ENCODE peak calls at places on chromosomes 3 and 15, in six cellular contexts. I is spleen, A is adrenal gland, O is GM23248, U is H7, Q is lower leg skin. H is an unnamed sample.

GRCh38 chr3:36763850-36764703 is at the start of gene DCLK3:
- DNase-seq in O (peak; percentile 19), A (no peak), I (peak; percentile 66), U (peak; percentile 83), Q (no peak), H (peak; percentile 77)

GRCh38 chr3:102095383-102095782 is 246.1 kb downstream of the NFKBIZ start:
- DNase-seq in O (no peak), A (no peak), U (no peak), I (no peak), Q (no peak), H (no peak)

GRCh38 chr3:136067211-136067610 is 101.7 kb downstream of the PPP2R3A start:
- DNase-seq in O (no peak), A (no peak), I (no peak), Q (no peak), U (no peak), H (no peak)

GRCh38 chr3:134905647-134905935 is 110.5 kb downstream of the EPHB1 start:
- DNase-seq in O (no peak), I (no peak), U (no peak), Q (no peak), A (no peak), H (no peak)

GRCh38 chr15:82314769-82315518 is 34.3 kb downstream of the GOLGA6L10 start:
- DNase-seq in I (peak; percentile 62), O (no peak), A (no peak), Q (no peak), U (peak; percentile 22), H (peak; percentile 40)

GRCh38 chr3:79810101-79810500 is 42.3 kb upstream of the ROBO1 start:
- DNase-seq in A (no peak), O (no peak), I (no peak), Q (no peak), U (no peak), H (no peak)

GRCh38 chr3:175149675-175150074 is 290.5 kb downstream of the NAALADL2 start:
- DNase-seq in A (peak; percentile 20), O (no peak), Q (peak; percentile 38), U (no peak), I (no peak), H (no peak)

GRCh38 chr3:190013943-190014924 is 106.5 kb downstream of the P3H2 start:
- DNase-seq in I (no peak), O (peak; percentile 32), A (no peak), Q (no peak), U (no peak), H (peak; percentile 46)

GRCh38 chr3:182682263-182683229 is 110.8 kb upstream of the ATP11B start:
- DNase-seq in U (peak; percentile 85), A (no peak), I (peak; percentile 89), O (peak; percentile 64), Q (no peak), H (peak; percentile 91)

GRCh38 chr3:132135628-132136333 is 101.0 kb upstream of the CPNE4 start:
- DNase-seq in O (peak; percentile 98), Q (no peak), A (no peak), I (no peak), U (peak; percentile 23), H (peak; percentile 80)

DNA sequence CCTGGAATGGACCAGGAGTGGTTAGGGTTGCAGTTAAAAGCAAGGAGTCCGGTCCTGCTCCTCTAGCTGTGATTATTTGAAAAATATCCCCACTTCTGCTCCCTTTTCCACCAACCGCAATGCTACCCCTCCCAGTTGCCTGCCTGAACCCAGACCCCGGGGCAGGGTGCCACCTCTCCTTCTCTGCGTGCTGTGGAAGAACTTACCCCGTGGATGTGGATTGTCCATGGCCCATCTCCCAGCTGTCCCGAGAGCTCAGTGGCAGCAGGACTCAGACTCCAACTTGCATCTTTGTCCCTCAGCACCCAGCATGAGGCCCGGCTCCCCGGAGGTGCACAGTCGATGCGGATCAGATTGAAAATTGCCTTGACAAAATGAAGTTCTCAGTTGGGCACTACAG is 14.4 kb downstream of the SLC6A1 start:
- DNase-seq in Q (no peak), O (no peak), U (no peak), I (no peak), A (no peak), H (no peak)
- H3K4me3 ChIP-seq in Q (no peak overlapping the region), O (no peak overlapping the region), U (no peak overlapping the region), I (no peak overlapping the region), A (no peak overlapping the region), H (no peak overlapping the region)

DNA sequence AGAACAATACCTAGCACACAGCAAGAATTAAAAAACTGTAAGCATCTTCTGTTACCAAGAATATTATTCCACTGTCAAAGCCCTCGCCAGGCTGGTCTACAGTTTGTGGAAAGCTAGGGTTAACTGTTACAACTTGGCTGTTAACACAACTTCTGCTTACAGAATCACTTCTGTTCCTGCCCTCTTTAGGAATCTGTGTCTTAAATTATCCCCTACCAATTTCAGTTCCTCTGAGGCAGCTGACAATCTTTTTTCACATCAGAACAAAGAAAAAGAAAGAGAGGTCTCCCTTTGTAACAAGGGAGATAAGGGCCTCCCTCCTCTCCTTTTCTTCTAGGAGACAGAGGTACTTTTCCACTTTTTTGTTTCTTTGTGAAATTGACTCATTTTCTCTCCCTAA is 188.9 kb downstream of the FMN1 start:
- DNase-seq in I (no peak), Q (no peak), U (no peak), O (no peak), A (no peak), H (no peak)
- H3K4me3 ChIP-seq in I (no peak overlapping the region), Q (no peak overlapping the region), U (no peak overlapping the region), O (no peak overlapping the region), A (no peak overlapping the region), H (no peak overlapping the region)

DNA sequence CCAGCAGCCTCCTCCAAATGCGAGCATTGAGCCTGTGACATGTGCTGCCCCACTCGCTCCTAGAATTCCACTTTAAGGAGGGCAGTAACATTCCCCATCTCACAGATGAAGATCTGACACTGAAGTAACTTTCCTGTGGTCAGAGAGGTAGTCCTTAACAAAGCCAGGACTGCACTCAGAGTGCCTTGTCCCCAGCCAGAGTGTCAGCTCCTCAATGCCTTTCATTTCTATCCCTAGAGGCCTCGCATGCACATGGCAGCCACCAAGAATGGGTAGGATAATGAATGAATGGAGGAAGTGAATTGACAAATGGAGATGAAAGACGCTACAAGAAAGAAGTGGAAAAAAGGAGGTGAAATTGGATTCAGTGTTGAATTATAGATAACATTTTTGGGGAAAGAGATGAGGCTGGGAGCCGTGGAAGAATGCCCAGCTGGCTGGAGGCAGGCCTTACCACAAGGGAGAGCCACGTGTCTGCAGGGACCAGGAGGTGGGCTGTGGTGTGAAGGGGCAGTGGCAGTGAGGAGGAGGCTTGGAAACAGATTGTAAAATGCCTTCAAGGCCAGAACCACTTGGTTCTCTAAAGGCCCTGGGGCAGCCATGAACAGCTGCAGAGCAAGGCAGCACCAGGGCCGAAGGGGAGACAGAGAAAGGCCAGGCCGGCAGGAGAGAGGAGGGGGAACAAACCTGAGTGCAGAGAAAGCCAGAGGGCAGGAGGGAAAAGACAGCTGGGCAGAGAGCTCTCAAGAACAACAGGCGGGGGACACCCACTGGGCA is 10.4 kb downstream of the CFAP92 start:
- DNase-seq in O (no peak), U (no peak), A (no peak), Q (no peak), I (no peak), H (no peak)
- H3K4me3 ChIP-seq in O (no peak overlapping the region), U (no peak overlapping the region), A (no peak overlapping the region), Q (no peak overlapping the region), I (no peak overlapping the region), H (no peak overlapping the region)

GRCh38 chr15:43777293-43777819 is 590 bp upstream of the ELL3 start:
- DNase-seq in Q (peak; percentile 76), O (peak; percentile 87), U (peak; percentile 83), I (peak; percentile 95), A (peak; percentile 87), H (peak; percentile 92)

GRCh38 chr15:43776101-43776717 is 557 bp downstream of the ELL3 start:
- DNase-seq in A (peak; percentile 59), I (peak; percentile 91), U (peak; percentile 76), Q (no peak), O (no peak), H (peak; percentile 84)

GRCh38 chr15:43779016-43779415 is 2.2 kb upstream of the ELL3 start:
- DNase-seq in U (no peak), Q (no peak), I (no peak), O (no peak), A (no peak), H (no peak)

GRCh38 chr15:43775411-43775965 is 1.3 kb downstream of the ELL3 start:
- DNase-seq in Q (peak; percentile 51), U (peak; percentile 65), A (peak; percentile 68), I (no peak), O (peak; percentile 74), H (peak; percentile 86)

DNA sequence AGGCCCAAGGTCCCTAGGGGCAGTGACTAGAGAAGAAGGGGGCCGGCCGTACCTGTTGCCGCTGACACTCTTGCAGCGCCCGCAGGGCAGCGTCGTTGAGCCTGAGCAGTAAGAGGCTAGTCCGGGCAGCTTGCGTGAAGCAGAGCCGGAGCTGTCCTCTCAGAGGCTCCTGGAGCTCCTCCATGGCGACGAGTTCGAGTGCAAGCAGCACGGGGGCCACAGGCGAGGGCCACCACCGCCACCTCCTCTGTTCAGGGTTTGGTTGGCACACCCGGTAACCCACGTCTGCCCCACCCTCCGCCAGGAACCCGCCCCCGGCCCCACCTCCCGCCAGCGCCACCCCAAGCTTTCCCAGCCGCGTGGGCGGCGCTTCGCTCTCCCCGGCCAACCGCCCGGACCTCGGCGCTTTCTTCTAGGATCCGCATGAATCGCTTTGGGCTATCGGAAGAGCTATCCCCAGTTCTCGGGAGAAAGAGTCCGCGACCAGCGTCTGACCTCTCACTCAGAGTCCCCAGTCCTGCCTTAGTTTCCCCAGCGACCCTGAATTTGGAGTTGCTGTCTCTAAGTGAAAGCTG is at the start of gene ELL3:
- DNase-seq in U (peak; percentile 88), O (peak; percentile 88), I (peak; percentile 95), A (peak; percentile 73), Q (peak; percentile 73), H (peak; percentile 90)
- H3K4me3 ChIP-seq in U (peak within 1 kb of the TSS; percentile 77), O (peak within 1 kb of the TSS; percentile 85), I (peak within 1 kb of the TSS; percentile 66), A (peak within 1 kb of the TSS; percentile 73), Q (peak within 1 kb of the TSS; percentile 61), H (peak within 1 kb of the TSS; percentile 83)

H was measured in endodermal cell.